ENCODE peak calls at places on chromosomes 1 and 21, in four cellular contexts. One of them, this sample, is unnamed.

GRCh38 chr1:171988243-171988642 is 146.9 kb downstream of the DNM3 start:
- DNase-seq in K562: no peak
- DNase-seq in SK-N-SH: no peak
- DNase-seq in HepG2: no peak
- DNase-seq in this sample: no peak

GRCh38 chr1:82503805-82504204 is 703.1 kb downstream of the ADGRL2 start:
- DNase-seq in K562: no peak
- DNase-seq in SK-N-SH: no peak
- DNase-seq in HepG2: no peak
- DNase-seq in this sample: no peak

GRCh38 chr21:28253378-28253777 is 739.3 kb downstream of the LTN1 start:
- DNase-seq in K562: no peak
- DNase-seq in SK-N-SH: no peak
- DNase-seq in HepG2: no peak
- DNase-seq in this sample: no peak

GRCh38 chr1:89904219-89904980 is 83.6 kb downstream of the LRRC8D start:
- DNase-seq in K562: no peak
- DNase-seq in SK-N-SH: no peak
- DNase-seq in HepG2: no peak
- DNase-seq in this sample: no peak

GRCh38 chr1:24727490-24728214 is 17.6 kb upstream of the CLIC4 start:
- DNase-seq in K562: no peak
- DNase-seq in SK-N-SH: no peak
- DNase-seq in HepG2: no peak
- DNase-seq in this sample: no peak

GRCh38 chr1:221511797-221512196 is 230.1 kb downstream of the DUSP10 start:
- DNase-seq in K562: no peak
- DNase-seq in SK-N-SH: peak
- DNase-seq in HepG2: no peak
- DNase-seq in this sample: no peak

GRCh38 chr1:98919211-98919610 is 85.5 kb downstream of the PLPPR5 start:
- DNase-seq in K562: no peak
- DNase-seq in SK-N-SH: no peak
- DNase-seq in HepG2: no peak
- DNase-seq in this sample: no peak

GRCh38 chr1:9473032-9473792 is 66.1 kb upstream of the SLC25A33 start:
- DNase-seq in K562: peak
- DNase-seq in SK-N-SH: peak
- DNase-seq in HepG2: no peak
- DNase-seq in this sample: no peak

GRCh38 chr1:12188657-12189327 is 22.0 kb downstream of the TNFRSF1B start:
- DNase-seq in K562: no peak
- DNase-seq in SK-N-SH: no peak
- DNase-seq in HepG2: no peak
- DNase-seq in this sample: no peak

GRCh38 chr1:214476229-214476957 is 75.0 kb downstream of the PTPN14 start:
- DNase-seq in K562: no peak
- DNase-seq in SK-N-SH: no peak
- DNase-seq in HepG2: no peak
- DNase-seq in this sample: no peak

GRCh38 chr21:35171385-35171784 is 122.3 kb upstream of the RUNX1 start:
- DNase-seq in K562: no peak
- DNase-seq in SK-N-SH: no peak
- DNase-seq in HepG2: no peak
- DNase-seq in this sample: no peak

GRCh38 chr1:24463756-24464377 is 38.8 kb upstream of the RCAN3 start:
- DNase-seq in K562: no peak
- DNase-seq in SK-N-SH: no peak
- DNase-seq in HepG2: no peak
- DNase-seq in this sample: peak

GRCh38 chr1:204446413-204447111 is 34.9 kb upstream of the PPP1R15B start:
- DNase-seq in K562: peak
- DNase-seq in SK-N-SH: peak
- DNase-seq in HepG2: peak
- DNase-seq in this sample: peak

GRCh38 chr1:55252942-55253589 is 37.9 kb upstream of the USP24 start:
- DNase-seq in K562: no peak
- DNase-seq in SK-N-SH: no peak
- DNase-seq in HepG2: no peak
- DNase-seq in this sample: no peak

GRCh38 chr1:235503333-235504121 is 725 bp downstream of the B3GALNT2 start:
- DNase-seq in K562: no peak
- DNase-seq in SK-N-SH: peak
- DNase-seq in HepG2: peak
- DNase-seq in this sample: peak

DNA sequence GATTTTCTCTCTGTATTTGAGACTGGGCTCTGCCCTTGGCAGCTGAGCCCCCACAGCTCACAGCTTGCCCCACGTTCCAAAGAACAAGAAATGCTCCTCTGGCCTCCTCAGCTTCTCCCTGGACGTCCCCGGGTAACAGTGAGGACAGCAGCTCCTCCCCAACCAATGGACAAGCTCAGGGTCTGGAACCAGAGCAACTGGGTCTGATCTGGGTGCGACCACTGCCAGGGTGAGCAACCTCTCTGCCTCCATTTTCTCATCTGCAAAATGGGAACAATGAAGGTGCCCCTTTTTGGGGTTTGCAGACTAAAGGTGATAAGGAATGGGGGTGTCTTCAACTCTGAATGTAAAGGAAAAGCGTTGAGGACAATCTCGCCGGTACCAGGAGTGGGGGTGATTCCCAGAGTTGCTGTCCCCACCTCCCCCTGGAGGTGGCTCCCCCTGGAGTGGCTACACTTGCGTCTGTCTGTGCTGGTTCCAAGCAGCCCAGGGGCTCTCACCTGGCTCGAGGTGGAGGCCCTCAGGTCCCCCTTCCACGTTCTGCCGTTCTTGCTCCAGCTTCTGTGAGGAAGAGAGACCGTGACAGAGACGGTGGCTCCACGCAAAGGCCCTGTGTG is 6.9 kb downstream of the C21orf58 start:
- DNase-seq in K562: no peak
- DNase-seq in SK-N-SH: no peak
- DNase-seq in HepG2: no peak
- DNase-seq in this sample: no peak
- TF ChIP-seq FOXJ3 in K562: no peak
- TF ChIP-seq FOXJ3 in SK-N-SH: no peak
- TF ChIP-seq FOXJ3 in HepG2: no peak
- TF ChIP-seq FOXJ3 in this sample: no peak

GRCh38 chr1:231272173-231272572 is 31.2 kb downstream of the GNPAT start:
- DNase-seq in K562: no peak
- DNase-seq in SK-N-SH: no peak
- DNase-seq in HepG2: no peak
- DNase-seq in this sample: no peak
- TF ChIP-seq FOXJ3 in K562: no peak
- TF ChIP-seq FOXJ3 in SK-N-SH: no peak
- TF ChIP-seq FOXJ3 in HepG2: no peak
- TF ChIP-seq FOXJ3 in this sample: no peak

DNA sequence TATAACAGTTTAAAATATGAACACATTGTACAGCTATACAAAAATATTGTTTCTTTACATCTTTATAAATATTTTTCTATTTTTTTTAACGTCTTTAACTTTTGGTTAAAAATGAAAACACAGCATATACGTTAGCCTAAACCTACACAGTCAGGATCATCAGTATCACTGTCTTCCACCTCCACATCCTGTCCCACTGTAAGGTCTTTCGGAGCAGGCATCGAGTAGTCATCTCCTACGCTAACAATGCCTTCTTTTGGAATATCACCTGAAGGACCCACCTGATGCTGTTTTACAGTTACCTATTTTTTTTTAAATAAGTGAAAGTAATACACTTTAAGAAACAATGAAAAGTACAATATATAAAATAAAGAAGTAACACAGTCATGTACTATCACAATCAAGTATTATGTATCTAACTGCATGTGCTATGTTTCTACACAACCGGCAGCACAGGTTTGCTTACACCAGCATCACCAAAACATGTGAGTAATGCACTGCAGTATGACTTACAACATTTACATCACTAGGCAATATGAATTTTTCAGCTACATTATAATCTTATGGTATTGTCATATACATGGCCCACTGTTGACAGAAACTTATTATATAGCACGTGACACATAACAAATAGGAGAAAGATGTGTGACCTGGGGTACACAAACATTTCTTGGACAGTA is 254.4 kb downstream of the AKT3 start:
- DNase-seq in K562: no peak
- DNase-seq in SK-N-SH: no peak
- DNase-seq in HepG2: no peak
- DNase-seq in this sample: no peak
- TF ChIP-seq FOXJ3 in K562: no peak
- TF ChIP-seq FOXJ3 in SK-N-SH: no peak
- TF ChIP-seq FOXJ3 in HepG2: no peak
- TF ChIP-seq FOXJ3 in this sample: no peak

GRCh38 chr1:202274611-202275010 is 67.1 kb downstream of the UBE2T start:
- DNase-seq in K562: peak
- DNase-seq in SK-N-SH: no peak
- DNase-seq in HepG2: peak
- DNase-seq in this sample: peak
- TF ChIP-seq FOXJ3 in K562: no peak
- TF ChIP-seq FOXJ3 in SK-N-SH: no peak
- TF ChIP-seq FOXJ3 in HepG2: no peak
- TF ChIP-seq FOXJ3 in this sample: no peak